ENCODE peak calls at places on chromosomes 12 and 14, in nine cellular contexts. F, W, E, O, X, U, N, V and S are unnamed samples.

GRCh38 chr14:77301103-77301502 is 19.6 kb downstream of the POMT2 start:
- DNase-seq in F (peak), W (peak), O (peak), U (peak), N (peak), V (no peak), X (peak), E (peak), S (peak)

GRCh38 chr12:128844031-128844635 is 9.1 kb upstream of the GLT1D1 start:
- DNase-seq in W (peak), V (no peak), U (no peak), N (no peak), F (no peak), X (no peak), O (no peak), E (no peak), S (no peak)

GRCh38 chr12:12467701-12468218 is 94.9 kb downstream of the DUSP16 start:
- DNase-seq in U (no peak), W (no peak), N (no peak), E (no peak), X (peak), F (no peak), V (no peak), O (no peak), S (no peak)

GRCh38 chr14:20332386-20332945 is 613 bp downstream of the CCNB1IP1 start:
- DNase-seq in V (no peak), O (no peak), X (peak), U (no peak), N (peak), W (peak), F (peak), E (no peak), S (no peak)

GRCh38 chr12:50103767-50104321 is at the start of gene GPD1:
- DNase-seq in X (peak), O (peak), N (peak), U (peak), F (peak), V (no peak), E (peak), W (peak), S (no peak)

GRCh38 chr12:108367436-108367835 is 28.3 kb upstream of the CMKLR1 start:
- DNase-seq in F (peak), O (peak), U (no peak), E (no peak), V (no peak), N (peak), X (no peak), W (no peak), S (peak)

GRCh38 chr14:56817396-56817921 is 7.2 kb upstream of the OTX2 start:
- DNase-seq in N (no peak), V (no peak), O (no peak), U (no peak), F (no peak), W (no peak), E (no peak), X (no peak), S (no peak)

GRCh38 chr12:111361717-111362576 is 6.9 kb downstream of the PHETA1 start:
- DNase-seq in F (no peak), U (no peak), V (no peak), E (no peak), X (no peak), O (no peak), W (peak), N (peak), S (no peak)

GRCh38 chr14:100972134-100972905 is 68.8 kb upstream of the RTL1 start:
- DNase-seq in F (no peak), V (no peak), W (no peak), U (no peak), X (no peak), E (no peak), N (no peak), O (no peak), S (no peak)

GRCh38 chr12:27142102-27142721 is 59.8 kb upstream of the C12orf71 start:
- DNase-seq in F (peak), W (peak), E (peak), N (peak), V (peak), U (peak), X (peak), O (peak), S (peak)

GRCh38 chr12:32400114-32400672 is 835 bp downstream of the FGD4 start:
- DNase-seq in E (no peak), O (no peak), W (no peak), U (no peak), X (peak), F (no peak), V (no peak), N (no peak), S (no peak)

GRCh38 chr14:24197066-24197465 is 1.8 kb upstream of the TM9SF1 start:
- DNase-seq in E (no peak), U (no peak), F (no peak), O (no peak), N (no peak), W (no peak), V (no peak), X (no peak), S (no peak)
- H3K4me3 ChIP-seq in E (no peak), U (no peak), F (no peak), O (no peak), N (no peak), W (peak), V (peak), X (no peak), S (no peak)

DNA sequence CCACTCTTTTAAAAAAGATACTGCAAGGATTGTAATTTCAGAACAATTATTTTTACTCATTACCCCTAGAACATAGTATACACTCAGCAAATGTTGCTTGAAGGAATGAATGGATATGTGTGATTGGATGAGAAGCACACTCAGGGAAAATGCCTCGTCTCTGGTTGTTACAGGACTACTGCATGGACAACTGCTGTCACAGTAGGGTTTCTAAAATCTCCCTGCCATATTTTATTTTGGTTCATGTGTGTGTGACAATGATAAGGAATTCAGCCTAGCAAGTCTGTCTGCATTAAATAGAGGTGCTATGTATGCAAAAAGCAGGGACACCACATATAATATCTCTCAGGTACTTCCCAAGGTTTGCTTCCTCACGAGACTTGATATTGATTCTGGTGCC is 1.4 kb downstream of the PTPRR start:
- DNase-seq in W (no peak), O (no peak), F (no peak), U (no peak), N (no peak), E (no peak), X (no peak), V (no peak), S (no peak)
- H3K4me3 ChIP-seq in W (no peak), O (no peak), F (no peak), U (no peak), N (no peak), E (no peak), X (no peak), V (no peak), S (no peak)

DNA sequence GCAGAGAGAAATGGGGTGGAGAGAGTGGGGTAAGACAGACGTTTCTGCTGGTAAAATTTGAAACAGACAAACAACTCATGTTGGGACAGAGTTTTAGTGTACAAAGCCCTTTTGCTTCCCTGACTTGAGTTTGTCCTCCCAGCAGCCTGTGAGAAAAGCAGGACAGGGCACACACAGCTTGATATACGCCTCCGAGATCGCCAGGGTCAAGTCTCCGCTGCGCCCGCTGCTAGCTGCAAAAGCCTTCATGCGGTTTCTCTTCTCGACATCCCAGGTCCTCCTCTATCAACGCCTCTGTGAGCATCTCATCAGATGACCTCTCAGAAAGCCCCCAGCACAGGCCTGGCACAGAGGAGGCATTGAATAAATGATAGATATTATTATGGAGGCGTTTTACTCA is 9.4 kb upstream of the BCL11B start:
- DNase-seq in F (no peak), N (no peak), X (no peak), U (no peak), E (no peak), V (no peak), W (no peak), O (no peak), S (no peak)
- H3K4me3 ChIP-seq in F (no peak), N (no peak), X (no peak), U (no peak), E (no peak), V (no peak), W (no peak), O (no peak), S (no peak)

DNA sequence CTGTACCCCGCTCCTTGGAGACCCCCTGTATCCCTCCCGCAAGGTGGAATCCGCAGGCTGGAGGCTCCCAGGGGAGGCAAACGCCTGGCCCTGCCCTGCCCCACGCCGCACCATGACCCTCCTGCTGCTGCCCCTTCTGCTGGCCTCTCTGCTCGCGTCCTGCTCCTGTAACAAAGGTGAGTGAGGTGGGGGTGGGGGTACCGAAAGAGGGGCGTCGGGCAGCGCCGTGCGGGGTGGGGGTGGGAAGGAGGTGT is 293 bp downstream of the CLSTN3 start:
- DNase-seq in U (no peak), W (no peak), X (no peak), F (no peak), E (no peak), V (no peak), N (no peak), O (peak), S (no peak)
- H3K4me3 ChIP-seq in U (peak), W (peak), X (peak), F (peak), E (peak), V (peak), N (peak), O (peak), S (peak)

GRCh38 chr12:95863337-95863736 is 4.6 kb downstream of the SNRPF start:
- DNase-seq in O (no peak), F (no peak), V (no peak), U (no peak), N (no peak), W (no peak), E (no peak), X (no peak), S (no peak)
- H3K4me3 ChIP-seq in O (no peak), F (no peak), V (no peak), U (no peak), N (no peak), W (no peak), E (no peak), X (no peak), S (no peak)

GRCh38 chr14:105063041-105063440 is 2.2 kb downstream of the GPR132 start:
- DNase-seq in X (no peak), N (no peak), O (no peak), E (no peak), W (no peak), U (no peak), V (no peak), F (no peak), S (no peak)

GRCh38 chr14:105059917-105060565 is 5.2 kb downstream of the GPR132 start:
- DNase-seq in U (no peak), E (no peak), O (no peak), V (no peak), F (no peak), W (no peak), X (no peak), N (no peak), S (no peak)

GRCh38 chr14:105062048-105062433 is 3.2 kb downstream of the GPR132 start:
- DNase-seq in E (no peak), U (no peak), X (no peak), O (no peak), V (no peak), F (no peak), W (no peak), N (no peak), S (no peak)

GRCh38 chr14:105060751-105061427 is 4.3 kb downstream of the GPR132 start:
- DNase-seq in F (no peak), V (no peak), E (no peak), O (no peak), W (no peak), U (no peak), X (no peak), N (no peak), S (no peak)

DNA sequence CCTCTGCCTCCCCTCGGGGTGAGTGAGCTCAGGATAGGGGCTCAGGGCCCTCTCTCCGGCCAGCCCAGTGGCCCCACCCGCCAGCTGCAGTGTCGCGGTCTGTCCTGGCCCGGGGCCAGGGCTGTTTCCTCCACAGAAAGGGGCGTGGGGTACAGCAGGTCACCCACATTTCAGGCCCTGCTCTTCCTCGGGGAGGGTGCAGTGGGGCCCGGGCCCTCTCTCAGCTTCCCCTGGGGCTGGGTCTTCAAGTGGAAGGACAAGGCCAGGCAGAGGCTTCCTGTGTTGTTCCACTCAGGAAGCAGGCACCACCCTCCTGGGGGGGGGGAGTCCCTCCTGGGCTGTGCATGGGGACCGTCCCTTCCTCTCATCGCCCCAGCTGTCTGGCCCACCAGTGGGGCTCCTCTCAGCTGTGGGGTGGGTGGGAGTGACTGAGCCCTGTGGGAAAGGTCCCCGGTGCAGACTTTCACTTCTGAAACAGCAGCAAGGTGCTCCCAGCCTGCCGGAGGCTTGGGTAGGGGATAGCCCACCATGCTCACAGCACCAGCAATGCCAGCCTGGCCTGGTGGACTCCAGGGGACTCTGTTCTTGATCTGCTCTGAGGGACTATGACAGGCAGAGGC is 3.7 kb downstream of the GPR132 start:
- DNase-seq in N (no peak), W (no peak), F (no peak), X (no peak), E (no peak), O (peak), U (no peak), V (no peak), S (no peak)
- H3K4me3 ChIP-seq in N (no peak), W (no peak), F (no peak), X (peak), E (peak), O (no peak), U (no peak), V (no peak), S (no peak)